ENCODE peak calls at places on chromosomes 2 and 18, in six cellular contexts. S is posterior cingulate gyrus; H is astrocyte; B is GM04504; P is activated gamma-delta T cell treated with anti-CD3 and anti-CD28 coated beads, Interleukin-2, amount 50 U/mL, for 16 hours; R is NCI-H1694. E is an unnamed sample.

GRCh38 chr2:56770490-56770889 is 586.7 kb downstream of the CCDC85A start:
- DNase-seq in S (no peak), H (peak), B (peak), P (no peak), R (no peak), E (no peak)

GRCh38 chr18:48263913-48264506 is 145.2 kb downstream of the ZBTB7C start:
- DNase-seq in S (no peak), H (peak), B (no peak), P (no peak), R (no peak), E (no peak)

GRCh38 chr2:85729825-85730510 is 23.8 kb upstream of the ATOH8 start:
- DNase-seq in S (no peak), H (no peak), B (no peak), P (no peak), R (no peak), E (no peak)

GRCh38 chr2:79437416-79438281 is 75.2 kb upstream of the CTNNA2 start:
- DNase-seq in S (no peak), H (peak), B (no peak), P (no peak), R (no peak), E (no peak)

GRCh38 chr18:36179562-36180334 is 7.5 kb upstream of the MOCOS start:
- DNase-seq in S (peak), H (peak), B (no peak), P (no peak), R (no peak), E (no peak)

GRCh38 chr2:37201766-37202165 is 5.5 kb downstream of the CEBPZOS start:
- DNase-seq in S (no peak), H (peak), B (no peak), P (peak), R (no peak), E (no peak)

GRCh38 chr2:8819194-8819593 is 18.2 kb downstream of the KIDINS220 start:
- DNase-seq in S (no peak), H (peak), B (no peak), P (no peak), R (no peak), E (no peak)

GRCh38 chr2:232240896-232241295 is 137.7 kb upstream of the ALPP start:
- DNase-seq in S (no peak), H (no peak), B (no peak), P (no peak), R (no peak), E (no peak)

GRCh38 chr2:101986386-101986785 is 5.4 kb upstream of the IL1R2 start:
- DNase-seq in S (no peak), H (no peak), B (no peak), P (no peak), R (no peak), E (no peak)

GRCh38 chr18:33804258-33804657 is 226.2 kb downstream of the ASXL3 start:
- DNase-seq in S (no peak), H (peak), B (no peak), P (no peak), R (no peak), E (peak)

GRCh38 chr18:67525328-67526110 is 9.0 kb upstream of the DSEL start:
- DNase-seq in S (no peak), H (peak), B (peak), P (no peak), R (no peak), E (no peak)